ENCODE peak calls at places on chromosomes 12 and 14, in nine cellular contexts. V is hepatocyte; Z is right lobe of liver; N is Karpas-422; F is NCI-H1105; W is PC-3; C is stimulated activated naive CD4-positive, alpha-beta T cell; J is stimulated activated CD4-positive, alpha-beta T cell treated with anti-CD3 and anti-CD28 coated beads, Interleukin-12 subunit alpha, Interleukin-12 subunit beta, amount 100 ng/mL, for 4 hours; O is psoas muscle. A is an unnamed sample.

GRCh38 chr12:108635201-108635996 is 1.7 kb upstream of the SELPLG start:
- DNase-seq in V (no peak), Z (no peak), N (peak; percentile 96), F (no peak), W (no peak), C (peak; percentile 36), J (no peak), O (no peak), A (peak; percentile 98)

GRCh38 chr12:6828671-6829531 is 694 bp downstream of the P3H3 start:
- DNase-seq in V (peak; percentile 80), Z (no peak), N (peak; percentile 72), F (peak; percentile 22), W (no peak), C (peak; percentile 46), J (peak; percentile 44), O (peak; percentile 45), A (no peak)

GRCh38 chr12:15712823-15713663 is 76.1 kb downstream of the EPS8 start:
- DNase-seq in V (peak; percentile 33), Z (no peak), N (no peak), F (no peak), W (no peak), C (no peak), J (no peak), O (no peak), A (no peak)

GRCh38 chr14:92531151-92531873 is 17.7 kb downstream of the RIN3 start:
- DNase-seq in V (no peak), Z (no peak), N (no peak), F (no peak), W (no peak), C (no peak), J (peak; percentile 24), O (peak; percentile 20), A (no peak)

GRCh38 chr14:92397140-92397815 is 74.3 kb downstream of the SLC24A4 start:
- DNase-seq in V (no peak), Z (no peak), N (no peak), F (no peak), W (peak; percentile 90), C (no peak), J (no peak), O (no peak), A (no peak)

GRCh38 chr12:132444957-132445883 is 44.7 kb upstream of the FBRSL1 start:
- DNase-seq in V (no peak), Z (peak; percentile 62), N (no peak), F (no peak), W (no peak), C (peak; percentile 74), J (peak; percentile 77), O (no peak), A (peak; percentile 70)

GRCh38 chr12:111367661-111368221 is 1.2 kb downstream of the PHETA1 start:
- DNase-seq in V (peak; percentile 82), Z (peak; percentile 81), N (no peak), F (no peak), W (peak; percentile 9), C (no peak), J (no peak), O (no peak), A (no peak)

GRCh38 chr14:77259025-77259715 is 11.8 kb downstream of the NGB start:
- DNase-seq in V (no peak), Z (no peak), N (no peak), F (no peak), W (no peak), C (no peak), J (no peak), O (no peak), A (no peak)

GRCh38 chr12:10363665-10363921 is 26.2 kb downstream of the KLRK1 start:
- DNase-seq in V (no peak), Z (no peak), N (no peak), F (no peak), W (no peak), C (no peak), J (no peak), O (no peak), A (no peak)

GRCh38 chr14:75335588-75335987 is 57.0 kb downstream of the FOS start:
- DNase-seq in V (no peak), Z (no peak), N (no peak), F (peak; percentile 19), W (no peak), C (no peak), J (no peak), O (no peak), A (no peak)

GRCh38 chr14:77053046-77053841 is 24.7 kb upstream of the IRF2BPL start:
- DNase-seq in V (peak; percentile 90), Z (peak; percentile 75), N (peak; percentile 94), F (no peak), W (no peak), C (peak; percentile 66), J (peak; percentile 80), O (peak; percentile 76), A (peak; percentile 84)

GRCh38 chr12:95532851-95533250 is 18.4 kb downstream of the USP44 start:
- DNase-seq in V (peak; percentile 23), Z (no peak), N (no peak), F (no peak), W (peak; percentile 49), C (no peak), J (no peak), O (no peak), A (no peak)

GRCh38 chr12:104953323-104953722 is 4.8 kb downstream of the SLC41A2 start:
- DNase-seq in V (peak; percentile 54), Z (no peak), N (no peak), F (no peak), W (peak; percentile 19), C (no peak), J (no peak), O (no peak), A (no peak)

GRCh38 chr12:92437452-92437851 is 265.3 kb upstream of the PLEKHG7 start:
- DNase-seq in V (no peak), Z (no peak), N (no peak), F (no peak), W (no peak), C (no peak), J (no peak), O (no peak), A (no peak)

GRCh38 chr14:60700598-60700997 is 23.6 kb downstream of the SIX4 start:
- DNase-seq in V (no peak), Z (no peak), N (no peak), F (no peak), W (no peak), C (no peak), J (no peak), O (no peak), A (no peak)

GRCh38 chr14:76919811-76920571 is 93.8 kb downstream of the LRRC74A start:
- DNase-seq in V (peak; percentile 87), Z (no peak), N (peak; percentile 73), F (peak; percentile 90), W (peak; percentile 53), C (peak; percentile 16), J (no peak), O (peak; percentile 44), A (peak; percentile 39)

GRCh38 chr12:5088586-5089264 is 45.0 kb downstream of the KCNA5 start:
- DNase-seq in V (peak; percentile 39), Z (no peak), N (no peak), F (no peak), W (peak; percentile 34), C (no peak), J (no peak), O (peak; percentile 18), A (no peak)

GRCh38 chr14:64109821-64110554 is 184.2 kb downstream of the ESR2 start:
- DNase-seq in V (no peak), Z (no peak), N (no peak), F (no peak), W (no peak), C (no peak), J (no peak), O (no peak), A (no peak)

GRCh38 chr12:49110191-49111155 is at the start of gene LMBR1L:
- DNase-seq in V (peak; percentile 98), Z (peak; percentile 97), N (peak; percentile 100), F (peak; percentile 94), W (peak; percentile 99), C (peak; percentile 88), J (peak; percentile 88), O (peak; percentile 95), A (peak; percentile 100)

GRCh38 chr12:78696267-78696666 is 168.3 kb upstream of the SYT1 start:
- DNase-seq in V (no peak), Z (no peak), N (no peak), F (no peak), W (peak; percentile 76), C (no peak), J (no peak), O (no peak), A (no peak)